ENCODE peak calls at places on chromosomes 4 and X, in ten cellular contexts. E, U, G, X, B, D, O, I, F and Q are unnamed samples.

GRCh38 chrX:55663584-55663983 is 40.4 kb downstream of the FOXR2 start:
- DNase-seq in E (no peak), U (no peak), G (no peak), X (no peak), B (no peak), D (no peak), O (no peak), I (no peak), F (no peak), Q (no peak)

GRCh38 chr4:186881521-186882220 is 158.0 kb upstream of the FAT1 start:
- DNase-seq in E (peak), U (no peak), G (no peak), X (no peak), B (no peak), D (no peak), O (no peak), I (peak), F (no peak), Q (no peak)

GRCh38 chr4:41028392-41029076 is 185.8 kb downstream of the APBB2 start:
- DNase-seq in E (no peak), U (no peak), G (no peak), X (no peak), B (no peak), D (no peak), O (no peak), I (peak), F (no peak), Q (no peak)

GRCh38 chr4:24096603-24097002 is 206.8 kb upstream of the PPARGC1A start:
- DNase-seq in E (no peak), U (no peak), G (no peak), X (no peak), B (no peak), D (no peak), O (no peak), I (no peak), F (no peak), Q (no peak)

GRCh38 chrX:24027985-24028384 is 999 bp upstream of the KLHL15 start:
- DNase-seq in E (no peak), U (no peak), G (no peak), X (no peak), B (no peak), D (no peak), O (no peak), I (no peak), F (no peak), Q (no peak)

GRCh38 chr4:119897260-119897659 is 169.4 kb downstream of the MAD2L1 start:
- DNase-seq in E (no peak), U (no peak), G (no peak), X (no peak), B (no peak), D (no peak), O (no peak), I (no peak), F (peak), Q (no peak)

GRCh38 chrX:10173331-10173900 is 16.6 kb downstream of the CLCN4 start:
- DNase-seq in E (peak), U (no peak), G (no peak), X (peak), B (no peak), D (no peak), O (no peak), I (peak), F (peak), Q (peak)

GRCh38 chrX:44227981-44228380 is 115.5 kb downstream of the EFHC2 start:
- DNase-seq in E (no peak), U (no peak), G (no peak), X (no peak), B (no peak), D (no peak), O (no peak), I (peak), F (no peak), Q (no peak)

GRCh38 chrX:2397648-2398340 is 103.0 kb downstream of the DHRSX start:
- DNase-seq in E (peak), U (no peak), G (no peak), X (no peak), B (no peak), D (no peak), O (no peak), I (peak), F (no peak), Q (no peak)

GRCh38 chr4:156255608-156256007 is 301.9 kb upstream of the CTSO start:
- DNase-seq in E (no peak), U (no peak), G (no peak), X (no peak), B (no peak), D (no peak), O (no peak), I (no peak), F (peak), Q (no peak)

GRCh38 chr4:114791976-114792375 is 193.4 kb downstream of the UGT8 start:
- DNase-seq in E (no peak), U (no peak), G (no peak), X (no peak), B (no peak), D (no peak), O (no peak), I (no peak), F (no peak), Q (no peak)

GRCh38 chrX:1072637-1073377 is 139.6 kb downstream of the CRLF2 start:
- DNase-seq in E (peak), U (no peak), G (peak), X (no peak), B (no peak), D (no peak), O (peak), I (no peak), F (no peak), Q (no peak)

GRCh38 chr4:162959056-162959455 is 207.6 kb downstream of the NAF1 start:
- DNase-seq in E (no peak), U (no peak), G (peak), X (peak), B (no peak), D (no peak), O (no peak), I (no peak), F (no peak), Q (no peak)

GRCh38 chr4:145698507-145698906 is 18.6 kb downstream of the C4orf51 start:
- DNase-seq in E (no peak), U (no peak), G (no peak), X (no peak), B (no peak), D (no peak), O (no peak), I (no peak), F (no peak), Q (no peak)

GRCh38 chr4:186857793-186858192 is 134.1 kb upstream of the FAT1 start:
- DNase-seq in E (no peak), U (no peak), G (no peak), X (no peak), B (no peak), D (no peak), O (no peak), I (no peak), F (no peak), Q (no peak)

GRCh38 chrX:74250574-74250973 is 53.4 kb upstream of the ZCCHC13 start:
- DNase-seq in E (no peak), U (no peak), G (no peak), X (no peak), B (no peak), D (no peak), O (no peak), I (no peak), F (no peak), Q (no peak)